ENCODE peak calls at places on chromosomes 3 and 15, in seven cellular contexts. U is neuronal stem cell, A is K562, K is H9, C is H1, F is astrocyte, B is mammary epithelial cell. N is an unnamed sample.

GRCh38 chr3:72338082-72338941 is 509.9 kb downstream of the SHQ1 start:
- DNase-seq in B (peak; percentile 87), F (peak; percentile 52), A (no peak), C (no peak), K (no peak), U (no peak), N (peak; percentile 39)

GRCh38 chr3:11581237-11582122 is 62.2 kb downstream of the VGLL4 start:
- DNase-seq in C (no peak), B (peak; percentile 50), K (no peak), U (no peak), A (no peak), F (no peak), N (no peak)

GRCh38 chr3:58157649-58158048 is 53.1 kb downstream of the DNASE1L3 start:
- DNase-seq in C (no peak), F (no peak), U (no peak), B (no peak), A (no peak), K (no peak), N (no peak)

GRCh38 chr3:40782086-40782721 is 257.4 kb downstream of the ZNF621 start:
- DNase-seq in B (no peak), C (no peak), A (no peak), U (no peak), F (no peak), K (no peak), N (peak; percentile 65)

GRCh38 chr15:40825661-40826088 is 2.8 kb downstream of the PPP1R14D start:
- DNase-seq in A (no peak), C (no peak), B (peak; percentile 49), K (no peak), F (no peak), U (no peak), N (no peak)

GRCh38 chr15:52678036-52678467 is 1.1 kb downstream of the ATOSA start:
- DNase-seq in F (peak; percentile 50), A (peak; percentile 21), U (peak; percentile 9), C (peak; percentile 3), K (peak; percentile 46), B (peak; percentile 66), N (peak; percentile 76)

GRCh38 chr3:73405853-73406252 is 218.9 kb downstream of the PDZRN3 start:
- DNase-seq in U (no peak), B (no peak), A (no peak), F (no peak), K (no peak), C (no peak), N (no peak)

GRCh38 chr3:193938613-193939012 is 197.3 kb upstream of the HES1 start:
- DNase-seq in A (peak; percentile 24), B (no peak), F (no peak), U (peak; percentile 74), K (peak; percentile 52), C (no peak), N (peak; percentile 55)

GRCh38 chr15:96356494-96357455 is 26.3 kb downstream of the NR2F2 start:
- DNase-seq in U (peak; percentile 79), F (peak; percentile 81), B (peak; percentile 86), A (peak; percentile 83), C (no peak), K (peak; percentile 77), N (peak; percentile 92)

GRCh38 chr15:75156306-75157215 is 45.1 kb upstream of the C15orf39 start:
- DNase-seq in A (no peak), F (no peak), K (peak; percentile 59), U (no peak), C (peak; percentile 33), B (no peak), N (peak; percentile 70)

GRCh38 chr15:75723847-75724660 is 11.4 kb upstream of the CSPG4 start:
- DNase-seq in A (peak; percentile 83), C (no peak), U (no peak), B (peak; percentile 90), K (no peak), F (peak; percentile 87), N (peak; percentile 60)

GRCh38 chr3:37197810-37198371 is 23.5 kb upstream of the LRRFIP2 start:
- DNase-seq in K (no peak), F (peak; percentile 78), A (no peak), C (no peak), B (peak; percentile 73), U (no peak), N (no peak)

GRCh38 chr15:72562878-72563277 is 88.7 kb downstream of the ARIH1 start:
- DNase-seq in K (no peak), U (no peak), C (no peak), A (no peak), F (no peak), B (no peak), N (no peak)

GRCh38 chr15:60370105-60370803 is 27.5 kb downstream of the ANXA2 start:
- DNase-seq in A (no peak), U (no peak), K (no peak), F (peak; percentile 80), C (no peak), B (no peak), N (peak; percentile 30)

GRCh38 chr3:77513541-77513940 is 473.6 kb downstream of the ROBO2 start:
- DNase-seq in F (peak; percentile 53), U (no peak), K (no peak), B (no peak), C (no peak), A (no peak), N (no peak)

GRCh38 chr3:50587806-50588758 is 18.8 kb downstream of the HEMK1 start:
- DNase-seq in C (no peak), U (no peak), F (no peak), B (no peak), A (no peak), K (no peak), N (no peak)

GRCh38 chr3:117600112-117600511 is 890.5 kb downstream of the TUSC7 start:
- DNase-seq in K (peak; percentile 35), C (no peak), A (no peak), U (no peak), F (no peak), B (no peak), N (peak; percentile 63)

GRCh38 chr3:106004137-106004600 is 135.4 kb upstream of the CBLB start:
- DNase-seq in K (no peak), B (peak; percentile 31), A (peak; percentile 15), C (no peak), F (peak; percentile 90), U (no peak), N (no peak)

DNA sequence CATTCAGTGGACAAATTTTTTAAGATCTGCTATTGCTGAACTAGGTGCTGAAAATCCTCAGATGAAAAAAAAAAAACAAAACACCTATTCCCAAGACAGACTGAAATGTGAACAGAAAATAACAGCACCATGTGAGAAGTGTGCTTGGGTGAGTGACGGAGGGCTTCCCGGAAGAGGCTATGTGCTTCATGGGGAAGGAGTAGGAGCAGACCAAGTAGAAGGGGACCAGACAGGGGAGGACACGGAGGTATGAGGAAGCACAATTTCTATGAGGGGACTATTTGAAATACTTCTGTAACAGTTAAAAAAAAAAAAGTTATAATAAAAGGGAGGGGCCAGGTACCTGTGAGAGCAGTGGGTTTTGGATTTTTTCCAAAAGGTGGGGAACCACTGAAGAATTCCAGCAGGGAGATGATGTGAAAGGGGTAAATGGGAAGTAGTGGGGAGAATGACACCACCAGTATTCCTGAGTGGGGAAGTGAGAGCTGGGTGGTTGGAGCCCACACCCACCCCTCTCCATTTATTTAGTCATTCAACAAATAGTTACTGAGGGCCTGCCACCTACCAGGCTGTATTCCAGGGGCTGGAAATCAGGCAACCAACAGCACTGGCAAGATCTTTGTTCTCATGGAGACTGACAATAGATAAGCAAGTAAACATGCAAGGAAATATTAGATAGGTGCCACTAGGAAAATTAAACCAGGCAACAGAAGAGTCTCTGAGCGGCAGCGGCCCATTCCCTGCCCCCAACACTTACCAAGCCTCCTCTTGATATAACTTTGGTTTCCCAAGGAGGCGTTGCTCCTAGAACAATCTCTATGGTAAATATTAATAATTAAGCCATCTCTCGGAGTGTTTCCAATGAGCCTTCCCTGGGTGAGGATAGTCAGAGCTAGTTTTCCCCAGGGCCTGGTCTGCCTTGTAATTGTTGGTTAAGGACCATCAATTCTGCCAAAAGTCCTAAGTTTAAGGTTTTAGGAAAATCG is 3.8 kb upstream of the USP3 start:
- DNase-seq in C (no peak), F (no peak), K (no peak), B (no peak), U (no peak), A (no peak), N (no peak)
- H3K27ac ChIP-seq in C (no peak overlapping the region), F (peak overlapping the region; percentile 4), K (no peak overlapping the region), B (no peak overlapping the region), U (no peak overlapping the region), A (no peak overlapping the region), N (no peak overlapping the region)

GRCh38 chr15:43267439-43267838 is 711 bp upstream of the TGM5 start:
- DNase-seq in C (no peak), A (no peak), U (no peak), F (no peak), K (no peak), B (no peak), N (no peak)
- H3K9ac ChIP-seq in C (no peak overlapping the region), A (no peak overlapping the region), U (no peak overlapping the region), F (no peak overlapping the region), K (no peak overlapping the region), B (no peak overlapping the region), N (no peak overlapping the region)

GRCh38 chr3:183285318-183285717 is 32.3 kb downstream of the B3GNT5 start:
- DNase-seq in B (peak; percentile 36), F (no peak), K (no peak), U (no peak), A (no peak), C (no peak), N (no peak)

GRCh38 chr3:183287301-183287971 is 34.4 kb downstream of the B3GNT5 start:
- DNase-seq in F (peak; percentile 95), U (no peak), A (peak; percentile 36), C (no peak), B (peak; percentile 83), K (no peak), N (no peak)

GRCh38 chr3:183285828-183286457 is 32.9 kb downstream of the B3GNT5 start:
- DNase-seq in F (peak; percentile 98), C (no peak), K (peak; percentile 49), B (peak; percentile 100), A (no peak), U (no peak), N (no peak)

GRCh38 chr3:183283886-183284285 is 30.8 kb downstream of the B3GNT5 start:
- DNase-seq in A (no peak), B (no peak), F (peak; percentile 32), C (no peak), U (no peak), K (no peak), N (no peak)

GRCh38 chr3:183284570-183284969 is 31.5 kb downstream of the B3GNT5 start:
- DNase-seq in U (no peak), C (no peak), K (no peak), B (no peak), F (no peak), A (no peak), N (no peak)
- H3K27ac ChIP-seq in U (no peak overlapping the region), C (no peak overlapping the region), K (no peak overlapping the region), B (peak overlapping the region; percentile 92), F (no peak overlapping the region), A (no peak overlapping the region), N (no peak overlapping the region)

DNA sequence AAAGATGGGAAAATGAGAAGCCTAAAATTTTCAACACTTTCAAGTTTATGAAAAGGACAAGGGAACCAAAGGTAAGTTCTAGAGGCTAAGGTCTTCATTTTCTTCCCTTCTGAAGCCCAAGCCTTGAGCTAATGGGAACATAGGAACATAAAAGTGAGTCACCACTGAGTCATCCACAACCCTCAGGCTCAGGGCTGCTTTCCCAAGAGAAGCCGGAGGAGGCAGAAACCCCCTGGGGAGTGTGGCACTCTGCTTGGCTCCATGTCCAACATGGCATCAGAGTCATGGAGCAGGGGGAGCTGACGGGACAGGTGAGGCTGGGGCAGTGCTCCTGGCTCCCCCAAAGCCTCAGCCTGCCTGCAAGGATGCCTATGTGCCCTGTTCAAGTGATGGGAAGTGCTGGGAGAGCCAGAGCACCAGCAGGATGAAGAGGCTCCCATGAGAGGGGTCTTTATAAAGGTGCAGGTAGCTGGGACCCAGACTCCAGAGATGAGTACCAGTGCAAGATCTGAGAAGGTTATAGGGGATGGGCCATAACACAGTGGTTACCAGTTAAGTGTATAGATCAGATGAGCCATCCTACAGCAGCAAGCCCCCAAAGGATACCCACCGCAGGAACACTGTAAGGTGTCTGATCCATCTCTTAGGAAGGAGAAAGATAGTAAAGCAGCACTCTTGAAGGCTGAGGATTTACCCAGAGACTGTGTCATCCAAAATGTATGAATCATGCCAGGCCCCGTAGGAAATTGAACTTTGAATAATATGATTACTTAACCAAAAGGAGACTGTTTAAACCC is 31.8 kb upstream of the RYR3 start:
- DNase-seq in F (peak; percentile 88), A (no peak), C (peak; percentile 51), U (no peak), B (peak; percentile 96), K (peak; percentile 71), N (peak; percentile 86)
- H3K9ac ChIP-seq in F (peak overlapping the region; percentile 66), A (no peak overlapping the region), C (no peak overlapping the region), U (no peak overlapping the region), B (peak overlapping the region; percentile 62), K (no peak overlapping the region), N (no peak overlapping the region)

N was measured in endodermal cell.